ENCODE peak calls at places on chromosomes 13 and 19, in six cellular contexts. P is neuronal stem cell, Z is H1, U is H9, V is mesenchymal stem cell, B is trophoblast cell. E is an unnamed sample. For H3K27me3, the result is how much of the 10 kb centered on the place peaks cover.

GRCh38 chr13:30616927-30617314 is 799 bp upstream of the USPL1 start:
- DNase-seq in B (peak), Z (no peak), V (peak), P (no peak), U (no peak), E (peak)

GRCh38 chr13:23918208-23918607 is 20.9 kb upstream of the C1QTNF9B start:
- DNase-seq in P (no peak), Z (no peak), U (no peak), V (no peak), B (no peak), E (peak)

GRCh38 chr13:38223093-38223492 is 126.6 kb upstream of the UFM1 start:
- DNase-seq in B (peak), V (peak), P (peak), U (no peak), Z (no peak), E (peak)

GRCh38 chr13:21297452-21297851 is 121.0 kb downstream of the MRPL57 start:
- DNase-seq in U (no peak), V (peak), Z (no peak), B (no peak), P (peak), E (no peak)

GRCh38 chr13:109604894-109605293 is 181.5 kb downstream of the IRS2 start:
- DNase-seq in P (no peak), B (no peak), V (no peak), Z (no peak), U (no peak), E (no peak)

GRCh38 chr19:35389192-35389861 is 18.5 kb downstream of the GPR42 start:
- DNase-seq in Z (peak), P (no peak), V (no peak), U (no peak), B (no peak), E (no peak)

GRCh38 chr13:100363351-100363750 is 225.2 kb downstream of the GGACT start:
- DNase-seq in Z (no peak), V (peak), B (no peak), U (no peak), P (no peak), E (peak)

GRCh38 chr13:113420833-113421600 is 32.3 kb downstream of the ADPRHL1 start:
- DNase-seq in P (no peak), B (no peak), U (peak), V (no peak), Z (no peak), E (no peak)

GRCh38 chr19:55080915-55081772 is 5.5 kb downstream of the EPS8L1 start:
- DNase-seq in B (peak), V (peak), Z (peak), P (no peak), U (peak), E (peak)

GRCh38 chr13:112947796-112948195 is 21.2 kb upstream of the MCF2L start:
- DNase-seq in U (no peak), V (no peak), B (no peak), P (no peak), Z (no peak), E (no peak)

GRCh38 chr13:40207110-40207478 is 459.3 kb downstream of the FOXO1 start:
- DNase-seq in P (no peak), V (no peak), U (no peak), B (no peak), Z (no peak), E (no peak)

GRCh38 chr13:23433171-23434153 is at the start of gene SACS:
- DNase-seq in P (peak), B (no peak), U (peak), Z (peak), V (peak), E (peak)

GRCh38 chr13:77565635-77566034 is 30.1 kb downstream of the SCEL start:
- DNase-seq in Z (no peak), U (no peak), V (peak), P (peak), B (peak), E (peak)

GRCh38 chr19:17309962-17310461 is 649 bp downstream of the DDA1 start:
- DNase-seq in Z (no peak), P (no peak), B (peak), U (no peak), V (no peak), E (no peak)

GRCh38 chr13:89852570-89852969 is 1494.9 kb upstream of the MIR17HG start:
- DNase-seq in P (no peak), B (no peak), Z (no peak), V (no peak), U (no peak), E (no peak)

GRCh38 chr13:55483626-55484158 is 1657.0 kb upstream of the PRR20A start:
- DNase-seq in V (no peak), P (no peak), B (no peak), Z (no peak), U (no peak), E (no peak)

GRCh38 chr19:40503300-40503699 is 36.5 kb downstream of the SPTBN4 start:
- DNase-seq in B (no peak), Z (no peak), P (no peak), U (peak), V (no peak), E (no peak)

GRCh38 chr19:17488593-17489391 is 18.5 kb downstream of the SLC27A1 start:
- DNase-seq in B (peak), U (peak), P (peak), Z (peak), V (peak), E (no peak)

GRCh38 chr19:27974082-27974513 is 1238.9 kb downstream of the UQCRFS1 start:
- DNase-seq in V (no peak), U (peak), P (peak), B (peak), Z (peak), E (no peak)

GRCh38 chr13:63288576-63288975 is 1872.9 kb upstream of the PCDH20 start:
- DNase-seq in P (no peak), V (peak), B (no peak), U (no peak), Z (no peak), E (peak)

GRCh38 chr13:26679945-26680516 is 80.6 kb downstream of the GPR12 start:
- DNase-seq in Z (no peak), U (peak), V (peak), B (no peak), P (no peak), E (peak)

GRCh38 chr19:18474366-18474887 is 36.5 kb upstream of the ISYNA1 start:
- DNase-seq in B (no peak), P (no peak), Z (no peak), V (no peak), U (no peak), E (no peak)

GRCh38 chr13:45941261-45941660 is 89.7 kb upstream of the SIAH3 start:
- DNase-seq in V (no peak), B (no peak), Z (no peak), P (no peak), U (no peak), E (no peak)

GRCh38 chr19:17289489-17289888 is 7.8 kb downstream of the ANKLE1 start:
- DNase-seq in Z (peak), V (peak), U (peak), B (peak), P (peak), E (peak)

GRCh38 chr13:32824061-32824460 is 192.2 kb upstream of the KL start:
- DNase-seq in U (no peak), P (no peak), B (peak), Z (no peak), V (peak), E (no peak)

GRCh38 chr13:20462921-20463320 is 62.7 kb downstream of the CRYL1 start:
- DNase-seq in V (no peak), P (no peak), B (no peak), Z (no peak), U (no peak), E (no peak)

DNA sequence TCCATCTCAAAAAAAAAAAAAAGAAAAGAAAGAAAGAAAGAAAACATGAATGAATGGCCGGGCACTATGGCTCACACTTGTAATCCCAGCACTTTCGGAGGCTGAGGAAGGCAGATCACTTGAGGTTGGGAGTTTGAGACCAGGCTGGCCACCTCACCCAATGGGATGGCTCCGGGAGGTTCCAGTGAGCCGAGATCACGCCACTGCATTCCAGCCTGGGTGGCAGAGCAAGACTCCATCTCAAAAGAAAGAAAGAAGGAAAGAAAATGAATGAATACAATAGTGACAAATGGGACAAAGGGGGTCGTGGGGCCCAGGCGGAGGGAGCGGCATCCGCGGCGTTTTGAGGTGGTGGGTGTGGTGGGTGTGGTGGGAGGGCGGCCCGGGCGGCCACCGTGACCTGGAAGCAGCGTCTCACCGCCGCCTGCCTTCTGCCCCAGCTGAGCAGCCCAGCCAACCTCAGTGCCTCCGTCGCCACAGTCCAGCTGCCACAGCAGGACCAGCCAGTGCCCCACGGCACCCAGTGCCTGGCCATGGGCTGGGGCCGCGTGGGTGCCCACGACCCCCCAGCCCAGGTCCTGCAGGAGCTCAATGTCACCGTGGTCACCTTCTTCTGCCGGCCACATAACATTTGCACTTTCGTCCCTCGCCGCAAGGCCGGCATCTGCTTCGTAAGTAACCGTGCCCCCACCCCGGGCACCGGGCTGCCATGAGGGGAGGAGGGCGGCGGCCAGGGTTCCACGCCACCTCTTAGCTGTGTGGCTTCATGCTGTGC is 5.1 kb downstream of the PRTN3 start:
- DNase-seq in V (no peak), U (no peak), B (no peak), Z (no peak), P (no peak), E (no peak)
- H3K27me3 ChIP-seq in V (half or more), U (under half), B (under half), Z (under half), P (half or more), E (under half)

GRCh38 chr13:34026308-34026707 is 208.4 kb downstream of the RFC3 start:
- DNase-seq in P (no peak), V (no peak), Z (no peak), U (no peak), B (no peak), E (no peak)
- H4K91ac ChIP-seq in P (no peak), V (no peak), Z (no peak), U (no peak), B (no peak), E (no peak)

GRCh38 chr19:7739211-7739752 is 7.4 kb upstream of the CLEC4G start:
- DNase-seq in Z (no peak), B (no peak), U (no peak), P (no peak), V (no peak), E (no peak)

GRCh38 chr19:7737215-7737614 is 5.3 kb upstream of the CLEC4G start:
- DNase-seq in B (peak), P (no peak), V (no peak), U (no peak), Z (no peak), E (no peak)

GRCh38 chr19:7742575-7742974 is 4.8 kb downstream of the CD209 start:
- DNase-seq in P (no peak), U (no peak), Z (no peak), B (no peak), V (no peak), E (no peak)

GRCh38 chr19:7738023-7738422 is 6.1 kb upstream of the CLEC4G start:
- DNase-seq in Z (no peak), P (no peak), B (no peak), U (no peak), V (no peak), E (no peak)

GRCh38 chr19:7739801-7740659 is 7.3 kb downstream of the CD209 start:
- DNase-seq in U (no peak), B (no peak), Z (no peak), V (no peak), P (no peak), E (no peak)
- H3K27me3 ChIP-seq in U (under half), B (under half), Z (under half), V (half or more), P (under half), E (under half)

GRCh38 chr19:30518965-30519606 is 146.9 kb downstream of the ZNF536 start:
- DNase-seq in Z (no peak), P (no peak), B (no peak), V (no peak), U (no peak), E (no peak)
- H4K91ac ChIP-seq in Z (no peak), P (no peak), B (no peak), V (no peak), U (no peak), E (no peak)

DNA sequence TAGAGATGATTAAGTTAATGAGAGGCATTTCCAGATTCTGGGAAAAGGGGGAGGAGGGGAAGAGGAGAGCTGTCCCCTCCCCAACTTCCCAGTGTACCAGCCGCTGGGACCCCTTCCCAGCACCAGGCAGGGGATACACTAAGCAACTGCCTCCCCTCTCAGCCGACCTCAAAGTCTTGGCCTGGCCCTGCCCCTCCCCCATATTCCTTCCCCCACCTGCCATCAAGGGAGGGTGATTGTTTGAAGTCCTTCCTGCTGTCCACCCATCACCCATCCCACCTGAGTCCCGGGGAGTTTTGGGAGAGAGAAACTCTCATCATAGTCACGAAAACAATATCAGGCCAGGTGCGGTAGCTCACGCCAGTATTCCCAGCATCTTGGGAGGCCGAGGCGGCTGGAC is 20.1 kb downstream of the MEIS3 start:
- DNase-seq in P (no peak), Z (no peak), U (no peak), B (no peak), V (no peak), E (no peak)
- H3K27me3 ChIP-seq in P (under half), Z (under half), U (under half), B (under half), V (under half), E (under half)

DNA sequence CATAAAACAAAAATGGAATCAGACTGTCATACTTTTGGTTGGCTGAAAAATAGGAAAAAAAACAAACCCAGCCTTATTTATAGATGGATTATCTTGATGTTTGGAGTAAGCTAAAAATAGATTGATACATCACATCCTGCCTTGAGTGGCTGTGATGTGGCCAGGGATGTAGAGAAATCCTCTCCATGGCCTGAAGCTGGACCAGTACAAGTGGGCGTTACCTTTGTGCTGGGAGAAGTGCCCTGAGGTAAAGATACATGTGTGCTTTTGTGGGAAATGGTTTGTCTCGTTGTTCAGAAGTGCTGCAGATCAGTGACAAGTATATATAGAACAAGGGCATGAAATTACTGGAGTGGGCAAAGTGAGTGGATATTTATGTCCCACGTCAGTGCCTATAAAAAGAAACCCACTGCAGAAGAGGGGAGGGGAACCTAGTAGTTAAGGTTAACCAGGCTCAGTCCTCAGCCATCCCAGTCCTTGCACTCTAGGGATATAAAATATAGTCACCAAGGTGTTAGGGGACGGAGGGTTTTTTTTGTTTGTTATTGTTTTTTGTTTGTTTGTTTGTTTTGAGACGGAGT is 12.2 kb upstream of the ZNF304 start:
- DNase-seq in Z (no peak), P (no peak), B (no peak), V (peak), U (no peak), E (peak)
- H4K91ac ChIP-seq in Z (no peak), P (no peak), B (no peak), V (no peak), U (no peak), E (no peak)

DNA sequence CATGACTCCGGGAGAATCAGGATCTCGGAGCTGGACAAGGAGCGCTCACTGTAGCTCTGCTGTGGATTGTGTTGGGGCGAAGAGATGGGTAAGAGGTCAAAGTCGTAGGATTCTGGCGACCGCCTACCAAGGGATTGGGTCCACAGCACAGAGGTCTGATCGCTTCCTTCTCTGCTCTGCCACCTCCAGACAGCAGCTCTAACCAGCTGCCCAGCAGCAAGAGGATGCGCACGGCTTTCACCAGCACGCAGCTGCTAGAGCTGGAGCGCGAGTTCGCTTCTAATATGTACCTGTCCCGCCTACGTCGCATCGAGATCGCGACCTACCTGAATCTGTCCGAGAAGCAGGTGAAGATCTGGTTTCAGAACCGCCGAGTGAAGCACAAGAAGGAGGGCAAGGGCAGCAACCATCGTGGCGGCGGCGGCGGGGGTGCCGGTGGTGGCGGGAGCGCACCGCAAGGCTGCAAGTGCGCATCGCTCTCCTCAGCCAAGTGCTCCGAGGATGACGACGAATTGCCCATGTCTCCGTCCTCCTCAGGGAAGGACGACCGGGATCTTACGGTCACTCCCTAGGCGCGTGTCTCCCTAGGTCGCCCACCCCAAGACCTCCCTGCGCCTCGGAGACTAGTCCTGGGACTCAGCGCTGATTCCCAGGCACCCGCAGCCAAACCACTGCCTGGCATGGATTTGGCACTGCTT is 1.2 kb downstream of the GSX1 start:
- DNase-seq in Z (peak), U (no peak), V (no peak), B (no peak), P (no peak), E (no peak)
- H3K27me3 ChIP-seq in Z (half or more), U (half or more), V (half or more), B (half or more), P (half or more), E (half or more)

E was measured in IMR-90.